ENCODE peak calls at places on chromosomes 4 and X, in five cellular contexts. One of them, this sample, is unnamed.

GRCh38 chr4:37737456-37737855 is 51.3 kb upstream of the RELL1 start:
- DNase-seq in posterior cingulate gyrus: no peak
- DNase-seq in breast epithelium: no peak
- DNase-seq in T-helper 17 cell: no peak
- DNase-seq in GM13976: no peak
- DNase-seq in this sample: no peak

GRCh38 chr4:24482871-24483270 is 101.5 kb downstream of the DHX15 start:
- DNase-seq in posterior cingulate gyrus: no peak
- DNase-seq in breast epithelium: no peak
- DNase-seq in T-helper 17 cell: no peak
- DNase-seq in GM13976: no peak
- DNase-seq in this sample: no peak

GRCh38 chr4:36244257-36245084 is at the start of gene ARAP2:
- DNase-seq in posterior cingulate gyrus: peak; percentile 42
- DNase-seq in breast epithelium: peak; percentile 59
- DNase-seq in T-helper 17 cell: peak; percentile 70
- DNase-seq in GM13976: peak; percentile 81
- DNase-seq in this sample: peak; percentile 77

GRCh38 chr4:119268466-119268865 is 53.5 kb downstream of the FABP2 start:
- DNase-seq in posterior cingulate gyrus: no peak
- DNase-seq in breast epithelium: no peak
- DNase-seq in T-helper 17 cell: no peak
- DNase-seq in GM13976: no peak
- DNase-seq in this sample: no peak

GRCh38 chr4:176193898-176194297 is 1.5 kb downstream of the SPATA4 start:
- DNase-seq in posterior cingulate gyrus: no peak
- DNase-seq in breast epithelium: no peak
- DNase-seq in T-helper 17 cell: no peak
- DNase-seq in GM13976: no peak
- DNase-seq in this sample: no peak

GRCh38 chr4:108811486-108811885 is 48.6 kb upstream of the ETNPPL start:
- DNase-seq in posterior cingulate gyrus: no peak
- DNase-seq in breast epithelium: no peak
- DNase-seq in T-helper 17 cell: no peak
- DNase-seq in GM13976: no peak
- DNase-seq in this sample: no peak

GRCh38 chrX:9131066-9131465 is 97.1 kb upstream of the FAM9B start:
- DNase-seq in posterior cingulate gyrus: no peak
- DNase-seq in breast epithelium: no peak
- DNase-seq in T-helper 17 cell: no peak
- DNase-seq in GM13976: no peak
- DNase-seq in this sample: no peak

GRCh38 chr4:38663021-38663800 is 788 bp upstream of the KLF3 start:
- DNase-seq in posterior cingulate gyrus: peak; percentile 74
- DNase-seq in breast epithelium: peak; percentile 55
- DNase-seq in T-helper 17 cell: no peak
- DNase-seq in GM13976: peak; percentile 74
- DNase-seq in this sample: no peak

GRCh38 chr4:75708218-75708691 is 16.1 kb upstream of the USO1 start:
- DNase-seq in posterior cingulate gyrus: no peak
- DNase-seq in breast epithelium: no peak
- DNase-seq in T-helper 17 cell: no peak
- DNase-seq in GM13976: peak; percentile 34
- DNase-seq in this sample: no peak

This sample was measured in MM.1S.